ENCODE peak calls at places on chromosomes 2 and 18, in five cellular contexts. One of them, this sample, is unnamed.

GRCh38 chr2:237649541-237650454 is 22.4 kb downstream of the LRRFIP1 start:
- DNase-seq in naive thymus-derived CD4-positive, alpha-beta T cell: no peak
- DNase-seq in dorsolateral prefrontal cortex: no peak
- DNase-seq in left ventricle myocardium inferior: no peak
- DNase-seq in lower lobe of right lung: no peak
- DNase-seq in this sample: no peak

GRCh38 chr2:56542213-56542612 is 358.4 kb downstream of the CCDC85A start:
- DNase-seq in lower lobe of right lung: no peak
- DNase-seq in left ventricle myocardium inferior: no peak
- DNase-seq in naive thymus-derived CD4-positive, alpha-beta T cell: no peak
- DNase-seq in dorsolateral prefrontal cortex: no peak
- DNase-seq in this sample: no peak

GRCh38 chr2:241870611-241871537 is 1.3 kb downstream of the RTP5 start:
- DNase-seq in left ventricle myocardium inferior: no peak
- DNase-seq in lower lobe of right lung: no peak
- DNase-seq in naive thymus-derived CD4-positive, alpha-beta T cell: no peak
- DNase-seq in dorsolateral prefrontal cortex: no peak
- DNase-seq in this sample: no peak

GRCh38 chr18:61992285-61992684 is 99.5 kb upstream of the RNF152 start:
- DNase-seq in naive thymus-derived CD4-positive, alpha-beta T cell: no peak
- DNase-seq in lower lobe of right lung: no peak
- DNase-seq in dorsolateral prefrontal cortex: no peak
- DNase-seq in left ventricle myocardium inferior: no peak
- DNase-seq in this sample: no peak

GRCh38 chr18:47983946-47984345 is 53.5 kb upstream of the SMAD2 start:
- DNase-seq in dorsolateral prefrontal cortex: no peak
- DNase-seq in lower lobe of right lung: no peak
- DNase-seq in left ventricle myocardium inferior: no peak
- DNase-seq in naive thymus-derived CD4-positive, alpha-beta T cell: no peak
- DNase-seq in this sample: no peak

GRCh38 chr2:29050591-29050990 is 23.7 kb downstream of the PCARE start:
- DNase-seq in dorsolateral prefrontal cortex: no peak
- DNase-seq in lower lobe of right lung: no peak
- DNase-seq in naive thymus-derived CD4-positive, alpha-beta T cell: no peak
- DNase-seq in left ventricle myocardium inferior: no peak
- DNase-seq in this sample: no peak

GRCh38 chr2:105876191-105876590 is 131.5 kb downstream of the NCK2 start:
- DNase-seq in lower lobe of right lung: no peak
- DNase-seq in dorsolateral prefrontal cortex: no peak
- DNase-seq in left ventricle myocardium inferior: no peak
- DNase-seq in naive thymus-derived CD4-positive, alpha-beta T cell: no peak
- DNase-seq in this sample: no peak

GRCh38 chr2:166841679-166842078 is 46.6 kb upstream of the XIRP2 start:
- DNase-seq in dorsolateral prefrontal cortex: no peak
- DNase-seq in left ventricle myocardium inferior: no peak
- DNase-seq in naive thymus-derived CD4-positive, alpha-beta T cell: no peak
- DNase-seq in lower lobe of right lung: no peak
- DNase-seq in this sample: no peak

GRCh38 chr2:221241072-221241471 is 331.0 kb downstream of the EPHA4 start:
- DNase-seq in left ventricle myocardium inferior: no peak
- DNase-seq in lower lobe of right lung: no peak
- DNase-seq in naive thymus-derived CD4-positive, alpha-beta T cell: no peak
- DNase-seq in dorsolateral prefrontal cortex: no peak
- DNase-seq in this sample: no peak

GRCh38 chr18:5885337-5885736 is 10.0 kb downstream of the TMEM200C start:
- DNase-seq in naive thymus-derived CD4-positive, alpha-beta T cell: no peak
- DNase-seq in lower lobe of right lung: no peak
- DNase-seq in left ventricle myocardium inferior: no peak
- DNase-seq in dorsolateral prefrontal cortex: no peak
- DNase-seq in this sample: no peak

GRCh38 chr2:96906719-96907404 is 37.0 kb upstream of the SEMA4C start:
- DNase-seq in left ventricle myocardium inferior: peak
- DNase-seq in naive thymus-derived CD4-positive, alpha-beta T cell: no peak
- DNase-seq in lower lobe of right lung: no peak
- DNase-seq in dorsolateral prefrontal cortex: no peak
- DNase-seq in this sample: no peak

GRCh38 chr2:84482588-84482987 is 23.5 kb upstream of the SUCLG1 start:
- DNase-seq in naive thymus-derived CD4-positive, alpha-beta T cell: no peak
- DNase-seq in dorsolateral prefrontal cortex: no peak
- DNase-seq in left ventricle myocardium inferior: no peak
- DNase-seq in lower lobe of right lung: no peak
- DNase-seq in this sample: no peak

GRCh38 chr2:228066416-228066815 is 115.1 kb downstream of the SPHKAP start:
- DNase-seq in lower lobe of right lung: no peak
- DNase-seq in left ventricle myocardium inferior: no peak
- DNase-seq in naive thymus-derived CD4-positive, alpha-beta T cell: no peak
- DNase-seq in dorsolateral prefrontal cortex: no peak
- DNase-seq in this sample: no peak

GRCh38 chr2:45778720-45779171 is 127.3 kb downstream of the PRKCE start:
- DNase-seq in left ventricle myocardium inferior: peak
- DNase-seq in naive thymus-derived CD4-positive, alpha-beta T cell: peak
- DNase-seq in lower lobe of right lung: no peak
- DNase-seq in dorsolateral prefrontal cortex: peak
- DNase-seq in this sample: peak

GRCh38 chr18:21486905-21487437 is 113.5 kb downstream of the ESCO1 start:
- DNase-seq in left ventricle myocardium inferior: no peak
- DNase-seq in naive thymus-derived CD4-positive, alpha-beta T cell: no peak
- DNase-seq in dorsolateral prefrontal cortex: no peak
- DNase-seq in lower lobe of right lung: no peak
- DNase-seq in this sample: no peak

GRCh38 chr2:196239622-196240587 is 68.5 kb upstream of the STK17B start:
- DNase-seq in left ventricle myocardium inferior: peak
- DNase-seq in naive thymus-derived CD4-positive, alpha-beta T cell: peak
- DNase-seq in lower lobe of right lung: peak
- DNase-seq in dorsolateral prefrontal cortex: no peak
- DNase-seq in this sample: peak

GRCh38 chr2:158664987-158665386 is 130.1 kb upstream of the DAPL1 start:
- DNase-seq in left ventricle myocardium inferior: no peak
- DNase-seq in dorsolateral prefrontal cortex: no peak
- DNase-seq in naive thymus-derived CD4-positive, alpha-beta T cell: no peak
- DNase-seq in lower lobe of right lung: no peak
- DNase-seq in this sample: no peak

GRCh38 chr2:127172306-127172705 is 47.8 kb downstream of the CYP27C1 start:
- DNase-seq in dorsolateral prefrontal cortex: no peak
- DNase-seq in naive thymus-derived CD4-positive, alpha-beta T cell: no peak
- DNase-seq in left ventricle myocardium inferior: no peak
- DNase-seq in lower lobe of right lung: no peak
- DNase-seq in this sample: no peak

GRCh38 chr2:186925514-186925913 is 76.5 kb upstream of the ZSWIM2 start:
- DNase-seq in lower lobe of right lung: no peak
- DNase-seq in left ventricle myocardium inferior: no peak
- DNase-seq in naive thymus-derived CD4-positive, alpha-beta T cell: no peak
- DNase-seq in dorsolateral prefrontal cortex: no peak
- DNase-seq in this sample: no peak

GRCh38 chr18:26780520-26781325 is 84.8 kb downstream of the AQP4 start:
- DNase-seq in lower lobe of right lung: no peak
- DNase-seq in naive thymus-derived CD4-positive, alpha-beta T cell: no peak
- DNase-seq in dorsolateral prefrontal cortex: no peak
- DNase-seq in left ventricle myocardium inferior: no peak
- DNase-seq in this sample: no peak

GRCh38 chr2:159867557-159868330 is 69.7 kb upstream of the CD302 start:
- DNase-seq in left ventricle myocardium inferior: no peak
- DNase-seq in dorsolateral prefrontal cortex: no peak
- DNase-seq in naive thymus-derived CD4-positive, alpha-beta T cell: no peak
- DNase-seq in lower lobe of right lung: no peak
- DNase-seq in this sample: no peak

GRCh38 chr2:145851730-145852129 is 1331.8 kb upstream of the ZEB2 start:
- DNase-seq in dorsolateral prefrontal cortex: no peak
- DNase-seq in lower lobe of right lung: no peak
- DNase-seq in left ventricle myocardium inferior: no peak
- DNase-seq in naive thymus-derived CD4-positive, alpha-beta T cell: no peak
- DNase-seq in this sample: no peak

GRCh38 chr2:31920968-31921367 is 89.8 kb downstream of the MEMO1 start:
- DNase-seq in dorsolateral prefrontal cortex: no peak
- DNase-seq in lower lobe of right lung: no peak
- DNase-seq in left ventricle myocardium inferior: no peak
- DNase-seq in naive thymus-derived CD4-positive, alpha-beta T cell: no peak
- DNase-seq in this sample: no peak

GRCh38 chr2:241412144-241412543 is 56.1 kb downstream of the FARP2 start:
- DNase-seq in lower lobe of right lung: no peak
- DNase-seq in dorsolateral prefrontal cortex: no peak
- DNase-seq in left ventricle myocardium inferior: no peak
- DNase-seq in naive thymus-derived CD4-positive, alpha-beta T cell: no peak
- DNase-seq in this sample: no peak

GRCh38 chr2:98634406-98635092 is 26.2 kb downstream of the UNC50 start:
- DNase-seq in lower lobe of right lung: no peak
- DNase-seq in naive thymus-derived CD4-positive, alpha-beta T cell: peak
- DNase-seq in left ventricle myocardium inferior: no peak
- DNase-seq in dorsolateral prefrontal cortex: no peak
- DNase-seq in this sample: no peak

GRCh38 chr2:135694711-135695110 is 46.9 kb upstream of the UBXN4 start:
- DNase-seq in lower lobe of right lung: no peak
- DNase-seq in naive thymus-derived CD4-positive, alpha-beta T cell: no peak
- DNase-seq in left ventricle myocardium inferior: no peak
- DNase-seq in dorsolateral prefrontal cortex: no peak
- DNase-seq in this sample: no peak

GRCh38 chr2:31266804-31267203 is 32.9 kb downstream of the EHD3 start:
- DNase-seq in dorsolateral prefrontal cortex: no peak
- DNase-seq in lower lobe of right lung: no peak
- DNase-seq in left ventricle myocardium inferior: no peak
- DNase-seq in naive thymus-derived CD4-positive, alpha-beta T cell: no peak
- DNase-seq in this sample: no peak

GRCh38 chr2:36615214-36615613 is 17.2 kb upstream of the FEZ2 start:
- DNase-seq in left ventricle myocardium inferior: no peak
- DNase-seq in naive thymus-derived CD4-positive, alpha-beta T cell: no peak
- DNase-seq in dorsolateral prefrontal cortex: no peak
- DNase-seq in lower lobe of right lung: no peak
- DNase-seq in this sample: no peak

DNA sequence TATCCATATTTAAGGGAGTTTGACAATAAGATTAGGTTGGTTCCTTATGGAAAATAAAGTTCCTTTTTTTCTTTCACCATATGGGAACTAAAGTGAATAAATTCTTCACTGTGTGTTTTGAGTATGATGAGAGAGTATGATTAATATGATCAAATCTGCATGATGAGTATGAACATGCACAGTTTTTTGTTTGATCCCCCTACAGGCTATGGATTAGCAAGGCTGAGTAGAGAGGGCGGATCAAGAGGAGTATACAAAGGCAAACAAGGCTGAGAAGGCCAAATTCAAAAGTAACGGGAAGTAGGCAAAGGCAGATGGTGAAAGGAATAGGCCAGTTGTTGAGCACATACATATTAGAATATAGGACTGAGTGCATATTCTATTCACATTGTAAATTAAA is 508.2 kb downstream of the LRRTM4 start:
- DNase-seq in naive thymus-derived CD4-positive, alpha-beta T cell: no peak
- DNase-seq in left ventricle myocardium inferior: no peak
- DNase-seq in dorsolateral prefrontal cortex: no peak
- DNase-seq in lower lobe of right lung: no peak
- DNase-seq in this sample: no peak
- H3K27ac ChIP-seq in naive thymus-derived CD4-positive, alpha-beta T cell: no peak
- H3K27ac ChIP-seq in left ventricle myocardium inferior: no peak
- H3K27ac ChIP-seq in dorsolateral prefrontal cortex: no peak
- H3K27ac ChIP-seq in lower lobe of right lung: no peak
- H3K27ac ChIP-seq in this sample: no peak

DNA sequence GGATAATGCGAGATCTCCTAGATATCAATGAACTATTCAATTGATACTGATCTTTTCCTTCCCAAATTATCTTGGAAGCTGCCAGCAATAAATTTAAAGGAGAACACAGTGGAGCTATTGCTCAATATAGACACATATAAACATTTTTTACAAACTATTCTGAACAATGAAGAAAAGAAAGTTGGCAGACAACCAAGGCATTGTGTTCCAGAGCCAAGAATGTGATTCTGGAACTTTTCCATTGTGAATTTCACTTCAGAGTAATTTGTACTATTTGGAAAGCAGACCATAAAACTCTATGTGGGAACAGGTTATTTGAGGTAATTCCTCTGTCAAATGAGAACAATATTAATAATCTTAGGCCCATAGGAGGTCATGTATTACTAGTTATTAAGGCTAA is 588.2 kb downstream of the IRS1 start:
- DNase-seq in lower lobe of right lung: no peak
- DNase-seq in dorsolateral prefrontal cortex: no peak
- DNase-seq in naive thymus-derived CD4-positive, alpha-beta T cell: no peak
- DNase-seq in left ventricle myocardium inferior: no peak
- DNase-seq in this sample: no peak
- H3K27ac ChIP-seq in lower lobe of right lung: no peak
- H3K27ac ChIP-seq in dorsolateral prefrontal cortex: no peak
- H3K27ac ChIP-seq in naive thymus-derived CD4-positive, alpha-beta T cell: no peak
- H3K27ac ChIP-seq in left ventricle myocardium inferior: no peak
- H3K27ac ChIP-seq in this sample: no peak

DNA sequence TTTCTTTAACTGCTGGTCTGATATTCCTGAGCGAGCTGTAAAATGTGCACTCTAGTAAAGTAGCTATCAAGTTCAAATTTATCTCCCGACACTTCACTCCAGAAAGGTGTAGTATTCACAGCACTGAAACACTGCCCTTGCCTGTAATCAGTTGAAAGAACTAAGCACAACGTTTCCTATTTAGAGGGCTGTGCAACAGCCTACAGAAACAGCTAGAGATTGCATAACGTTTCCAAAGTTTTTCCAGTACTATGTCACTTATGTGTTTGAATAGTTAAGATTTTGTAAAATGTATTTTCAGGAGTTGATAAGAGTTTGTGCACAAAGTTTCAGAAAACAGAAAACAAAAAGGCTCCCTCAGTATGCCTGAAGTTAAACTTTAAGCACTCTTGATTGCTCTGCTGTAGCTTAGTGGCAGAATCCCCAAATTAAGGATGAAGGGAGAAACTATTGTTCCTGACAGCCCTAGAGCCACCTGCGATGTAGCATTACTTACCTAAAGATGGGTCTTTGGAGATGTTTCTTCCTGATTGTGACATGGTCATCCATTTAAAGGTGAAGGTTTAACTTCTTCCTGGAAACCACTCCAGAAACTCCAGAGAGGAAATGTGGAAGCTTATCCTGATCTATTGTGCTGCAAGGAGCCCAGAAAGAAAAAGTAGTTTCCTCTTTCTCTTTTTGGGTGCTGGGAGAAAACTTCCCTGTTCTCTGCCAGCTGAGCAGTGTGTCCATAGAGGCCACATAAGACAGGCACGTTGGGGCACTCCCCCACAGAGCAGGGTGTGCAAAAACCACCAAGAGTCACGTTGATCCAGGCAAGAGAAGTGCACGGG is 538 bp downstream of the PDE1A start:
- DNase-seq in lower lobe of right lung: no peak
- DNase-seq in dorsolateral prefrontal cortex: no peak
- DNase-seq in naive thymus-derived CD4-positive, alpha-beta T cell: no peak
- DNase-seq in left ventricle myocardium inferior: no peak
- DNase-seq in this sample: no peak
- H3K27ac ChIP-seq in lower lobe of right lung: peak
- H3K27ac ChIP-seq in dorsolateral prefrontal cortex: no peak
- H3K27ac ChIP-seq in naive thymus-derived CD4-positive, alpha-beta T cell: no peak
- H3K27ac ChIP-seq in left ventricle myocardium inferior: peak
- H3K27ac ChIP-seq in this sample: no peak

DNA sequence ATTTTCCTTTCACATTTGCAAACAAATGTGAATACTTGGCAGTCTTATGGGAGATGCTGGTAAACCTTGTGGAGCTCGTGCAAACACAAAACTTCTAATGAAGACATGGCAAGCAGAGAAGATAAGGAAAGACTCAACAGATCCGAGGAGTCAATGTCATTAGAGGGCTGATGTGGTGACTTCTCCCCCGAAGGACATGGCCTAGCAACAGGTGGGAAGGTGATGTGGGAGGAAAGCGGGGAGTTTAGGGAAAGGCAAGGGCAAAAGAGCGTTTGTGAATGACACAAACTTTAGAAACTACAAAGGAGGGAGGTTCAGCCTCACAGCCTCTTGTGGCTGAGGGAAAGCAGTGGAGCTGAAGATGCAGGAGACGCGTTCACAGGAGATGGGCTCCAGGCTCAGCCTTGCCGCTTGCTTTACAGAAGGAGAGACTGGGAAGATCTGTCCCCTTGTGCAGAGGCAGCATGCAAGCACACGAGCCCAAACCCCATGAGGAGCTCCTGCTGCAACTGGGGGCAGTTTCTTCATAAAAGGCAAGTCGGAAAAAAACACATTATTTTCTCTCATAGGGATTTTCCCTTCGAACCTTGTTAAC is 86.6 kb downstream of the SOWAHC start:
- DNase-seq in lower lobe of right lung: no peak
- DNase-seq in left ventricle myocardium inferior: no peak
- DNase-seq in dorsolateral prefrontal cortex: no peak
- DNase-seq in naive thymus-derived CD4-positive, alpha-beta T cell: no peak
- DNase-seq in this sample: no peak
- H3K27ac ChIP-seq in lower lobe of right lung: peak
- H3K27ac ChIP-seq in left ventricle myocardium inferior: no peak
- H3K27ac ChIP-seq in dorsolateral prefrontal cortex: no peak
- H3K27ac ChIP-seq in naive thymus-derived CD4-positive, alpha-beta T cell: no peak
- H3K27ac ChIP-seq in this sample: no peak